ENCODE peak calls at places on chromosomes 12 and 14, in five cellular contexts. K is mammary epithelial cell; P is MM.1S; N is psoas muscle; X is CD8-positive, alpha-beta memory T cell. J is an unnamed sample.

GRCh38 chr14:97625512-97625911 is 828.3 kb downstream of the VRK1 start:
- DNase-seq in K (no peak), P (no peak), N (no peak), X (no peak), J (no peak)

GRCh38 chr12:5557906-5558305 is 126.0 kb downstream of the NTF3 start:
- DNase-seq in K (no peak), P (no peak), N (no peak), X (no peak), J (no peak)

GRCh38 chr12:104248444-104248843 is 32.9 kb downstream of the TXNRD1 start:
- DNase-seq in K (no peak), P (no peak), N (no peak), X (no peak), J (no peak)

GRCh38 chr14:79549515-79549914 is 661.8 kb downstream of the DIO2 start:
- DNase-seq in K (no peak), P (no peak), N (no peak), X (no peak), J (no peak)

GRCh38 chr12:119916111-119916510 is 39.0 kb upstream of the CIT start:
- DNase-seq in K (no peak), P (no peak), N (no peak), X (no peak), J (no peak)

GRCh38 chr14:92633274-92633616 is 115.2 kb downstream of the LGMN start:
- DNase-seq in K (no peak), P (no peak), N (peak; percentile 38), X (no peak), J (no peak)

GRCh38 chr14:93337143-93337753 is 4.4 kb upstream of the BTBD7 start:
- DNase-seq in K (no peak), P (peak; percentile 43), N (no peak), X (no peak), J (no peak)

GRCh38 chr14:37668646-37669045 is 73.2 kb downstream of the TTC6 start:
- DNase-seq in K (peak; percentile 62), P (no peak), N (no peak), X (no peak), J (no peak)

GRCh38 chr14:56461876-56462275 is 117.7 kb upstream of the TMEM260 start:
- DNase-seq in K (no peak), P (no peak), N (no peak), X (no peak), J (no peak)

GRCh38 chr14:57086271-57087162 is 182.2 kb downstream of the EXOC5 start:
- DNase-seq in K (no peak), P (no peak), N (no peak), X (no peak), J (no peak)

GRCh38 chr12:116136340-116136739 is 141.2 kb downstream of the MED13L start:
- DNase-seq in K (no peak), P (no peak), N (no peak), X (no peak), J (no peak)
- H3K4me1 ChIP-seq in K (peaks cover 40% of the 10 kb centered on the region), P (no peaks in the 10 kb centered on the region), N (peaks cover 62% of the 10 kb centered on the region), X (peaks cover 19% of the 10 kb centered on the region), J (peaks cover 19% of the 10 kb centered on the region)

GRCh38 chr12:65511134-65511912 is 232.8 kb downstream of the MSRB3 start:
- DNase-seq in K (no peak), P (no peak), N (no peak), X (no peak), J (no peak)
- H3K27ac ChIP-seq in K (no peak overlapping the region), P (no peak overlapping the region), N (no peak overlapping the region), X (no peak overlapping the region), J (no peak overlapping the region)

DNA sequence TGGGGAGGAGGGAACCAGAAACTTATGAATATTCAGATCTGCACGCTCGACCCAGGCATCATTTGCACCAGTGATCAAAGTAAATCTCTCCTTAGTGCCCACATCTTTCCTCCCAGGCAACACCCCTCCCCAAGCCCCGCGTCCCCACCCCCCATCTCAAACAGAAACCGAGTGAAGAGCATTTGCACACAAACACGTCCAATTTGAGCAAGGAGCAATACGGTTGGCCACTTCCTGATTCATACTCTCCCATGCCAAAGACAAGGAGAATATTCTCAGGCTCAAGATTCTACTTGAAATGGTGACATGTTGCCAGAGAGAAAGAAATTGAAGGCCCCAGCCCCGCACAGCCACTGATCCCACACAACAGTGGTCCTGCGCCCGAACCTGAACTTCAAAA is 7.1 kb downstream of the FOXN3 start:
- DNase-seq in K (no peak), P (no peak), N (no peak), X (no peak), J (no peak)
- H3K4me1 ChIP-seq in K (peaks cover 28% of the 10 kb centered on the region), P (no peaks in the 10 kb centered on the region), N (peaks cover 49% of the 10 kb centered on the region), X (peaks cover 36% of the 10 kb centered on the region), J (peaks cover 45% of the 10 kb centered on the region)

GRCh38 chr12:57755454-57756372 is 810 bp downstream of the MARCHF9 start:
- DNase-seq in K (no peak), P (peak; percentile 38), N (no peak), X (peak; percentile 36), J (peak; percentile 53)

GRCh38 chr12:57754411-57755193 is at the start of gene MARCHF9:
- DNase-seq in K (peak; percentile 70), P (peak; percentile 89), N (peak; percentile 54), X (peak; percentile 76), J (peak; percentile 61)

GRCh38 chr12:57755194-57755453 is 221 bp downstream of the MARCHF9 start:
- DNase-seq in K (no peak), P (no peak), N (no peak), X (no peak), J (no peak)

GRCh38 chr12:57757771-57758170 is 2.9 kb downstream of the MARCHF9 start:
- DNase-seq in K (no peak), P (no peak), N (no peak), X (no peak), J (no peak)

GRCh38 chr12:57756406-57757341 is 1.8 kb downstream of the MARCHF9 start:
- DNase-seq in K (no peak), P (peak; percentile 63), N (no peak), X (peak; percentile 59), J (peak; percentile 49)
- H3K27ac ChIP-seq in K (no peak overlapping the region), P (peak overlapping the region; percentile 65), N (no peak overlapping the region), X (peak overlapping the region; percentile 40), J (no peak overlapping the region)

GRCh38 chr12:122080149-122081107 is 1.9 kb downstream of the MLXIP start:
- DNase-seq in K (peak; percentile 91), P (peak; percentile 6), N (peak; percentile 70), X (no peak), J (no peak)
- H3K4me1 ChIP-seq in K (peaks cover 27% of the 10 kb centered on the region), P (peaks cover 12% of the 10 kb centered on the region), N (peaks cover 48% of the 10 kb centered on the region), X (peaks cover 55% of the 10 kb centered on the region), J (peaks cover 48% of the 10 kb centered on the region)

GRCh38 chr12:117060236-117060926 is 38.8 kb downstream of the TESC start:
- DNase-seq in K (no peak), P (no peak), N (no peak), X (no peak), J (no peak)
- H3K27ac ChIP-seq in K (no peak overlapping the region), P (no peak overlapping the region), N (no peak overlapping the region), X (no peak overlapping the region), J (no peak overlapping the region)

J was measured in CD8-positive, alpha-beta T cell.